ENCODE peak calls at places on chromosomes 11 and 22, in five cellular contexts. R is brain microvascular endothelial cell; G is coronary artery; O is CD8-positive, alpha-beta T cell; C is thyroid gland. K is an unnamed sample.

GRCh38 chr11:97703815-97704214 is 1314.0 kb downstream of the JRKL start:
- DNase-seq in R (no peak), G (no peak), O (no peak), C (no peak), K (no peak)

GRCh38 chr11:45662665-45663485 is 2.5 kb downstream of the CHST1 start:
- DNase-seq in R (peak; percentile 97), G (no peak), O (no peak), C (no peak), K (no peak)

GRCh38 chr22:27088026-27088425 is 430.6 kb downstream of the MIAT start:
- DNase-seq in R (peak; percentile 17), G (no peak), O (no peak), C (no peak), K (no peak)

GRCh38 chr11:64652586-64653387 is 61.8 kb downstream of the SLC22A12 start:
- DNase-seq in R (peak; percentile 51), G (no peak), O (peak; percentile 77), C (peak; percentile 73), K (peak; percentile 93)

GRCh38 chr11:87832216-87832615 is 343.0 kb downstream of the RAB38 start:
- DNase-seq in R (no peak), G (no peak), O (no peak), C (no peak), K (no peak)

GRCh38 chr22:31350410-31350863 is 4.3 kb upstream of the PATZ1 start:
- DNase-seq in R (no peak), G (no peak), O (no peak), C (peak; percentile 83), K (no peak)

GRCh38 chr22:44574057-44574456 is 76.0 kb upstream of the RTL6 start:
- DNase-seq in R (no peak), G (no peak), O (no peak), C (no peak), K (no peak)

GRCh38 chr22:22042599-22043295 is 60.2 kb upstream of the TOP3B start:
- DNase-seq in R (no peak), G (no peak), O (no peak), C (no peak), K (no peak)

GRCh38 chr11:106278391-106278790 is 200.9 kb downstream of the AASDHPPT start:
- DNase-seq in R (no peak), G (no peak), O (no peak), C (no peak), K (no peak)

GRCh38 chr22:23512738-23513137 is 67.4 kb downstream of the IGLL1 start:
- DNase-seq in R (no peak), G (no peak), O (no peak), C (no peak), K (no peak)

GRCh38 chr11:65352783-65353182 is 1.8 kb upstream of the TIGD3 start:
- DNase-seq in R (no peak), G (no peak), O (no peak), C (no peak), K (no peak)

GRCh38 chr22:29916007-29916544 is 33.1 kb downstream of the MTMR3 start:
- DNase-seq in R (no peak), G (no peak), O (no peak), C (peak; percentile 33), K (no peak)

GRCh38 chr11:89633125-89633695 is 76.9 kb upstream of the TRIM77 start:
- DNase-seq in R (no peak), G (no peak), O (no peak), C (no peak), K (no peak)

DNA sequence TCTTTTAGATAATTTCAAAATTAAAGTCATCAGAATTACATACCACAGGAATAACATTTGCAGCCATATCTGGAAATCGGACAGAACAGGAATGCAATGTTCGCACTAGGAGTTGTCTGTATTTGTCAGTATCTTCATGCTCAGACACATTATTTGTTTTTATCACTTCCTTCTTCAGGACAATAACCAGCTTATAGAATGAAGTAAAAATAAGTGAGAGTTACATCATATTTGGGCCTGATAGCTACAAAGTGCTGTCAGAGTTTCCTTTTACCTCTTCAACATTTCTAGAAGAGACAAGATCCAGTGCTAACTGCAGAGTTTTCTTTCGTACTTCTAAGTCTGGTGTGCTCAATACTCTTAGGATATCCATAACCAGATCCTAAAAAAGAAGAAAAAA is 18.9 kb downstream of the COPB1 start:
- DNase-seq in R (no peak), G (no peak), O (no peak), C (no peak), K (no peak)
- TF ChIP-seq CTCF in R (no peak), G (no peak), O (no peak), C (no peak), K (no peak)

GRCh38 chr11:1691027-1691877 is 5.7 kb upstream of the KRTAP5-6 start:
- DNase-seq in R (no peak), G (peak; percentile 60), O (no peak), C (no peak), K (no peak)
- TF ChIP-seq CTCF in R (no peak), G (no peak), O (no peak), C (no peak), K (no peak)

DNA sequence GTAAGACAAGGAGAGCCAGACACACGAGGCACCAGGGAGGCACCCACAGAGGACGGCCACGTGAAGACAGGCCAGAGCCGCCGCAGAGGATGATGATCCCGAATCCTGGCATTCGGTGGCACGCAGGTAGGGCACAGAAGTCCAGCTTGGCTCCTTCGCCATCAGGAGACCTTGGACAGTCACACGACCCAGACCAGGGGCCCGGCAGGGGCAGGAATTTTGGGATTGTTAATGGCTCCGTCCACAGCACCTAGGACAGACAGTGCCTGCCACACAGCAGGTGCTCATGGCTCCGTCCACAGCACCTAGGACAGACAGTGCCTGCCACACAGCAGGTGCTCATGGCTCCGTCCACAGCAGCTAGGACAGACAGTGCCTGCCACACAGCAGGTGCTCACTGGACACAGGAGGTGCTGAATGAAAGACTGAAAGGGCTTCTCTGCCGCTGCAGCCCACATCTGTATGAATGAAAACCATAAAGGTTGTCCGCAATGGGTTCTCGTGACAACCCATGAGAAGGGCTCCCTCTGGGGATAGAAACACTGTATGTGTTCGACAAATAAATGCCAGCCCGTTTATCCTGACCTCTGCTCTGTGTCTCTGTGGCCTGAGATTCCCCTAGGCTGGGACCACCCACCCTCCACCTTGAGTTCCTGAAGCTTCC is 341.6 kb downstream of the CTTN start:
- DNase-seq in R (no peak), G (no peak), O (no peak), C (no peak), K (no peak)
- TF ChIP-seq CTCF in R (no peak), G (no peak), O (no peak), C (no peak), K (no peak)

GRCh38 chr22:19631899-19632670 is 82.2 kb upstream of the SEPTIN5 start:
- DNase-seq in R (peak; percentile 19), G (peak; percentile 56), O (no peak), C (no peak), K (peak; percentile 83)
- TF ChIP-seq CTCF in R (peak; percentile 84), G (no peak), O (no peak), C (no peak), K (peak; percentile 66)

GRCh38 chr11:82080160-82080559 is 653.5 kb downstream of the FAM181B start:
- DNase-seq in R (peak; percentile 29), G (no peak), O (no peak), C (no peak), K (no peak)
- TF ChIP-seq CTCF in R (no peak), G (no peak), O (no peak), C (no peak), K (peak; percentile 48)

GRCh38 chr11:42967653-42968052 is 344.1 kb upstream of the API5 start:
- DNase-seq in R (no peak), G (no peak), O (no peak), C (no peak), K (no peak)
- TF ChIP-seq CTCF in R (no peak), G (no peak), O (no peak), C (no peak), K (no peak)

DNA sequence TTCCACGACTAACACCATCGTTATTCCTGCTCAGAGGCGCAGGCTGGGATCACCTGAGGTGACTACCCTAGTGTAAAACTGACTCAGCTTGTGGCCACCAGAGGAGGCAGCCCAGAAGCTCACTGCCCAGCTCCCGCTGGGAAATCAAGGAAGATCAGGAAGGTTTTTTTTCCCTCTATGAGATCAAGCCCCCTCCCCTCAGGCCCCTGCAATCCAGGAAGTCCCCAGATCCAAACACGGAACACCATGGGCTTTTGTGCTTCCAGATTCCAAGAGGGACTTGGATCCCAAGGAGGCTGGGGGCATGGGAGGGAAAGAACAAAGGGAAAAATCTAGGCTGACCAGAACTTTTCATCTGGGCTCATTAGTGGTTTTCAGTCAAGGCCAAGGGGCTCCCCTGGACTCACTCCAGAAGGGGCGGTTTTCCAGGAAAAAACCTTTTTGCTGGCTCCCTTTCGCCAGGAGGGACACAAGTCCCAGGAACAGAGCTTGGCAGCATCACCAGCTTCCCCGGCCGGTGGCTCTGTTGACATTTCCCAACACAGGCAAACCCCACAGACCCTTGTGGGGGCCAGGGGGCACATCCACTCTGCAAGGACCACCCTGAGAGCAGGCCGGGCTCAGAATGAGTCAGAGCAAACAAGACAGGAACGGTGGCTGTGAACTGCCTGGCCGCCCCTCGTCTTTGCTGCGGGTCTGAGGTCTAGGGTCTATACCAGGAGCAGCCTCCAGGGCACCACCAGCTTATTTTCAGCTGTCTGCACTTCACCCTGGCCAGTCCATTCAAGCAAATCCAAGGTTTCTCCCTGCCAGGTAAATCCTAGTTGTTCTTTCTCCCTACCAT is 36.8 kb downstream of the MYH9 start:
- DNase-seq in R (no peak), G (peak; percentile 84), O (no peak), C (no peak), K (no peak)
- TF ChIP-seq CTCF in R (peak; percentile 46), G (no peak), O (no peak), C (no peak), K (peak; percentile 9)